ENCODE peak calls at places on chromosomes 12 and 14, in four cellular contexts. One of them, this sample, is unnamed.

GRCh38 chr12:56766535-56766934 is 3.4 kb downstream of the HSD17B6 start:
- DNase-seq in HepG2: no peak
- DNase-seq in K562: no peak
- DNase-seq in SK-N-SH: no peak
- DNase-seq in this sample: peak

GRCh38 chr14:36605506-36605857 is 23.1 kb upstream of the NKX2-8 start:
- DNase-seq in HepG2: peak
- DNase-seq in K562: no peak
- DNase-seq in SK-N-SH: no peak
- DNase-seq in this sample: no peak

GRCh38 chr14:103020271-103020910 is 37.0 kb downstream of the CDC42BPB start:
- DNase-seq in HepG2: no peak
- DNase-seq in K562: no peak
- DNase-seq in SK-N-SH: no peak
- DNase-seq in this sample: no peak

GRCh38 chr12:44464180-44464579 is 411.9 kb downstream of the NELL2 start:
- DNase-seq in HepG2: no peak
- DNase-seq in K562: no peak
- DNase-seq in SK-N-SH: no peak
- DNase-seq in this sample: no peak

GRCh38 chr12:3988519-3989217 is 115.5 kb upstream of the PARP11 start:
- DNase-seq in HepG2: no peak
- DNase-seq in K562: no peak
- DNase-seq in SK-N-SH: no peak
- DNase-seq in this sample: peak

GRCh38 chr14:23562822-23563472 is 4.6 kb downstream of the AP1G2 start:
- DNase-seq in HepG2: peak
- DNase-seq in K562: peak
- DNase-seq in SK-N-SH: peak
- DNase-seq in this sample: no peak

GRCh38 chr12:112716099-112717093 is 75.2 kb upstream of the RPH3A start:
- DNase-seq in HepG2: no peak
- DNase-seq in K562: peak
- DNase-seq in SK-N-SH: peak
- DNase-seq in this sample: no peak

GRCh38 chr14:92516966-92517350 is 3.4 kb downstream of the RIN3 start:
- DNase-seq in HepG2: no peak
- DNase-seq in K562: no peak
- DNase-seq in SK-N-SH: no peak
- DNase-seq in this sample: no peak

GRCh38 chr12:58920102-58920955 is at the start of gene LRIG3:
- DNase-seq in HepG2: peak
- DNase-seq in K562: peak
- DNase-seq in SK-N-SH: peak
- DNase-seq in this sample: no peak

GRCh38 chr12:115135800-115136211 is 451.8 kb upstream of the TBX3 start:
- DNase-seq in HepG2: no peak
- DNase-seq in K562: no peak
- DNase-seq in SK-N-SH: no peak
- DNase-seq in this sample: no peak

GRCh38 chr12:30792648-30793499 is 38.1 kb upstream of the CAPRIN2 start:
- DNase-seq in HepG2: peak
- DNase-seq in K562: no peak
- DNase-seq in SK-N-SH: no peak
- DNase-seq in this sample: no peak

GRCh38 chr12:8992086-8992409 is 2.7 kb downstream of the KLRG1 start:
- DNase-seq in HepG2: no peak
- DNase-seq in K562: no peak
- DNase-seq in SK-N-SH: no peak
- DNase-seq in this sample: no peak

GRCh38 chr14:35355981-35356839 is 48.3 kb downstream of the NFKBIA start:
- DNase-seq in HepG2: peak
- DNase-seq in K562: peak
- DNase-seq in SK-N-SH: no peak
- DNase-seq in this sample: no peak

GRCh38 chr14:39827901-39828655 is 395.8 kb upstream of the FBXO33 start:
- DNase-seq in HepG2: no peak
- DNase-seq in K562: no peak
- DNase-seq in SK-N-SH: no peak
- DNase-seq in this sample: peak

GRCh38 chr14:22656226-22656625 is 12.1 kb upstream of the OR6J1 start:
- DNase-seq in HepG2: no peak
- DNase-seq in K562: no peak
- DNase-seq in SK-N-SH: no peak
- DNase-seq in this sample: no peak

GRCh38 chr12:49871263-49871561 is 28.3 kb upstream of the BCDIN3D start:
- DNase-seq in HepG2: no peak
- DNase-seq in K562: no peak
- DNase-seq in SK-N-SH: no peak
- DNase-seq in this sample: no peak

GRCh38 chr12:102569803-102570202 is 89.4 kb upstream of the IGF1 start:
- DNase-seq in HepG2: no peak
- DNase-seq in K562: no peak
- DNase-seq in SK-N-SH: no peak
- DNase-seq in this sample: no peak

GRCh38 chr12:6091786-6092566 is 32.5 kb downstream of the VWF start:
- DNase-seq in HepG2: no peak
- DNase-seq in K562: no peak
- DNase-seq in SK-N-SH: no peak
- DNase-seq in this sample: no peak

GRCh38 chr12:107967170-107967569 is 161.9 kb upstream of the WSCD2 start:
- DNase-seq in HepG2: no peak
- DNase-seq in K562: no peak
- DNase-seq in SK-N-SH: no peak
- DNase-seq in this sample: no peak

GRCh38 chr12:109621271-109621671 is 47.7 kb downstream of the MVK start:
- DNase-seq in HepG2: no peak
- DNase-seq in K562: no peak
- DNase-seq in SK-N-SH: no peak
- DNase-seq in this sample: no peak

GRCh38 chr14:59564356-59564755 is 12.3 kb downstream of the CCDC175 start:
- DNase-seq in HepG2: no peak
- DNase-seq in K562: no peak
- DNase-seq in SK-N-SH: no peak
- DNase-seq in this sample: no peak

GRCh38 chr12:26119391-26119981 is 5.4 kb downstream of the BHLHE41 start:
- DNase-seq in HepG2: peak
- DNase-seq in K562: no peak
- DNase-seq in SK-N-SH: peak
- DNase-seq in this sample: no peak

GRCh38 chr12:112007945-112008344 is 5.0 kb downstream of the TMEM116 start:
- DNase-seq in HepG2: no peak
- DNase-seq in K562: no peak
- DNase-seq in SK-N-SH: no peak
- DNase-seq in this sample: no peak

GRCh38 chr14:22689186-22689585 is 45.0 kb upstream of the OR6J1 start:
- DNase-seq in HepG2: peak
- DNase-seq in K562: no peak
- DNase-seq in SK-N-SH: no peak
- DNase-seq in this sample: no peak

GRCh38 chr14:29763342-29763858 is 164.2 kb downstream of the PRKD1 start:
- DNase-seq in HepG2: no peak
- DNase-seq in K562: no peak
- DNase-seq in SK-N-SH: no peak
- DNase-seq in this sample: no peak

GRCh38 chr14:59244581-59244980 is 56.1 kb downstream of the DAAM1 start:
- DNase-seq in HepG2: no peak
- DNase-seq in K562: no peak
- DNase-seq in SK-N-SH: no peak
- DNase-seq in this sample: no peak

GRCh38 chr12:108633534-108634224 is at the start of gene SELPLG:
- DNase-seq in HepG2: no peak
- DNase-seq in K562: no peak
- DNase-seq in SK-N-SH: no peak
- DNase-seq in this sample: peak

GRCh38 chr14:37093364-37093763 is 79.0 kb downstream of the SLC25A21 start:
- DNase-seq in HepG2: no peak
- DNase-seq in K562: no peak
- DNase-seq in SK-N-SH: no peak
- DNase-seq in this sample: no peak

GRCh38 chr12:75665216-75665615 is 153.8 kb upstream of the KRR1 start:
- DNase-seq in HepG2: peak
- DNase-seq in K562: no peak
- DNase-seq in SK-N-SH: no peak
- DNase-seq in this sample: no peak

GRCh38 chr14:52738409-52738808 is 8.4 kb downstream of the STYX start:
- DNase-seq in HepG2: no peak
- DNase-seq in K562: peak
- DNase-seq in SK-N-SH: no peak
- DNase-seq in this sample: no peak
- TF ChIP-seq NFIC in HepG2: no peak
- TF ChIP-seq NFIC in K562: peak
- TF ChIP-seq NFIC in SK-N-SH: peak
- TF ChIP-seq NFIC in this sample: no peak

DNA sequence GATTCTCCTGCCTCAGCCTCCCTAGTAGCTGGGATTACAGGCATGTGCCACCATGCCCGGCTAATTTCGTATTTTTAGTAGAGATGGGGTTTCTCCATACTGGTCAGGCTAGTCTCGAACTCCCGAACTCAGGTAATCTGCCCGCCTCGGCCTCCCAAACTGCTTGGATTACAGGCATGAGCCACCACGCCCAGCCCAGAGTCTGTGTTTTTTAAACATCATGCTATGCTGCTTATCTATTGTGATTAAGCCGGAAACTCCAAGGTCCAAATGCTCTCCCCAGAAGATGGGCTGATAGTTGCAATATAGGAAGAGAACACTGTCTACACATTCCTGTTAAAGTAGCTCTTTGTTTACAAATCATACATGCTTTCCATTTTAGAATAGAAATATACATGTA is 30.5 kb upstream of the MAX start:
- DNase-seq in HepG2: peak
- DNase-seq in K562: no peak
- DNase-seq in SK-N-SH: no peak
- DNase-seq in this sample: no peak
- TF ChIP-seq NFIC in HepG2: no peak
- TF ChIP-seq NFIC in K562: no peak
- TF ChIP-seq NFIC in SK-N-SH: no peak
- TF ChIP-seq NFIC in this sample: no peak

GRCh38 chr12:22588817-22589216 is 36.2 kb upstream of the ETNK1 start:
- DNase-seq in HepG2: peak
- DNase-seq in K562: no peak
- DNase-seq in SK-N-SH: no peak
- DNase-seq in this sample: no peak
- TF ChIP-seq NFIC in HepG2: no peak
- TF ChIP-seq NFIC in K562: no peak
- TF ChIP-seq NFIC in SK-N-SH: no peak
- TF ChIP-seq NFIC in this sample: no peak

GRCh38 chr12:65823481-65824313 is 586 bp upstream of the HMGA2 start:
- DNase-seq in HepG2: peak
- DNase-seq in K562: no peak
- DNase-seq in SK-N-SH: peak
- DNase-seq in this sample: no peak

GRCh38 chr12:65825573-65826512 is 1.6 kb downstream of the HMGA2 start:
- DNase-seq in HepG2: no peak
- DNase-seq in K562: no peak
- DNase-seq in SK-N-SH: peak
- DNase-seq in this sample: no peak

GRCh38 chr12:65825323-65825572 is 965 bp downstream of the HMGA2 start:
- DNase-seq in HepG2: no peak
- DNase-seq in K562: no peak
- DNase-seq in SK-N-SH: no peak
- DNase-seq in this sample: no peak

GRCh38 chr12:65822732-65823480 is 1.4 kb upstream of the HMGA2 start:
- DNase-seq in HepG2: peak
- DNase-seq in K562: no peak
- DNase-seq in SK-N-SH: peak
- DNase-seq in this sample: no peak

GRCh38 chr12:65824314-65824563 is at the start of gene HMGA2:
- DNase-seq in HepG2: no peak
- DNase-seq in K562: no peak
- DNase-seq in SK-N-SH: no peak
- DNase-seq in this sample: no peak
- TF ChIP-seq NFIC in HepG2: no peak
- TF ChIP-seq NFIC in K562: no peak
- TF ChIP-seq NFIC in SK-N-SH: no peak
- TF ChIP-seq NFIC in this sample: no peak

GRCh38 chr12:104632724-104633181 is 176.0 kb downstream of the CHST11 start:
- DNase-seq in HepG2: no peak
- DNase-seq in K562: no peak
- DNase-seq in SK-N-SH: no peak
- DNase-seq in this sample: no peak
- TF ChIP-seq NFIC in HepG2: no peak
- TF ChIP-seq NFIC in K562: no peak
- TF ChIP-seq NFIC in SK-N-SH: no peak
- TF ChIP-seq NFIC in this sample: no peak

This sample was measured in GM12878.